ENCODE peak calls at places on chromosomes 2 and 18, in six cellular contexts. Z is activated CD4-positive, alpha-beta T cell treated with anti-CD3 and anti-CD28 coated beads, Interleukin-2, amount 50 U/mL, for 4 hours; J is HEK293T; U is anterior cingulate cortex; G is non-pigmented ciliary epithelial cell; T is fibroblast of lung. B is an unnamed sample.
A peak's percentile ranks its signal among the peaks of the same experiment; 100 is the strongest.

GRCh38 chr2:191625016-191625415 is 52.9 kb upstream of the NABP1 start:
- DNase-seq in U (no peak), T (peak; percentile 40), J (no peak), G (no peak), Z (peak; percentile 21), B (no peak)

GRCh38 chr2:8306530-8307351 is 375.1 kb upstream of the ID2 start:
- DNase-seq in G (no peak), T (peak; percentile 80), U (no peak), J (no peak), Z (no peak), B (no peak)

GRCh38 chr2:131145040-131145439 is 39.9 kb downstream of the PLEKHB2 start:
- DNase-seq in Z (no peak), J (no peak), G (no peak), U (no peak), T (no peak), B (no peak)

GRCh38 chr2:52976132-52976949 is 791.3 kb upstream of the CHAC2 start:
- DNase-seq in J (peak; percentile 9), U (no peak), Z (no peak), G (peak; percentile 1), T (peak; percentile 44), B (no peak)

GRCh38 chr2:127426501-127427354 is 8.5 kb downstream of the PROC start:
- DNase-seq in J (no peak), G (no peak), Z (no peak), U (no peak), T (no peak), B (no peak)

GRCh38 chr2:37466533-37467230 is 122.3 kb downstream of the QPCT start:
- DNase-seq in U (no peak), G (no peak), T (peak; percentile 49), Z (no peak), J (no peak), B (no peak)

GRCh38 chr2:3124921-3125760 is 252.5 kb downstream of the EIPR1 start:
- DNase-seq in Z (no peak), G (no peak), J (no peak), U (no peak), T (no peak), B (no peak)

GRCh38 chr2:73197579-73197978 is 4.8 kb upstream of the NOTO start:
- DNase-seq in U (no peak), T (no peak), G (no peak), J (no peak), Z (no peak), B (no peak)

GRCh38 chr18:22694954-22695353 is 238.2 kb upstream of the RBBP8 start:
- DNase-seq in J (peak; percentile 33), U (no peak), G (peak; percentile 93), T (peak; percentile 94), Z (no peak), B (peak; percentile 52)

GRCh38 chr2:76958749-76959148 is 563.4 kb downstream of the LRRTM4 start:
- DNase-seq in Z (no peak), T (peak; percentile 33), J (peak; percentile 6), U (no peak), G (no peak), B (no peak)

GRCh38 chr2:54606393-54606973 is 117.0 kb upstream of the EML6 start:
- DNase-seq in T (no peak), G (no peak), U (no peak), J (no peak), Z (peak; percentile 44), B (peak; percentile 65)

GRCh38 chr2:180732337-180732736 is 248.1 kb upstream of the UBE2E3 start:
- DNase-seq in T (no peak), J (no peak), Z (no peak), G (no peak), U (no peak), B (no peak)

GRCh38 chr2:26685312-26685711 is 7.2 kb upstream of the KCNK3 start:
- DNase-seq in J (no peak), U (no peak), T (no peak), G (no peak), Z (no peak), B (no peak)

GRCh38 chr2:8447610-8448221 is 234.1 kb upstream of the ID2 start:
- DNase-seq in G (no peak), T (peak; percentile 19), Z (no peak), U (no peak), J (no peak), B (no peak)

GRCh38 chr2:135985826-135986393 is 484 bp upstream of the DARS1 start:
- DNase-seq in T (no peak), G (no peak), U (no peak), Z (peak; percentile 67), J (no peak), B (no peak)

GRCh38 chr2:191646612-191646902 is 31.4 kb upstream of the NABP1 start:
- DNase-seq in Z (no peak), G (no peak), U (no peak), T (no peak), J (no peak), B (no peak)

GRCh38 chr18:60984496-60984895 is 348.7 kb upstream of the CDH20 start:
- DNase-seq in Z (no peak), T (peak; percentile 93), G (peak; percentile 60), U (no peak), J (no peak), B (no peak)

GRCh38 chr2:228901531-228901930 is 369.6 kb downstream of the PID1 start:
- DNase-seq in T (no peak), Z (no peak), G (no peak), U (no peak), J (no peak), B (no peak)